ENCODE peak calls at places on chromosomes 6 and 20, in five cellular contexts. L is H9, A is IMR-90, I is H1, S is neuronal stem cell. E is an unnamed sample.

GRCh38 chr20:46312075-46312944 is 4.0 kb upstream of the CDH22 start:
- DNase-seq in L (peak; percentile 84), S (peak; percentile 61), I (peak; percentile 46), A (no peak), E (peak; percentile 80)

GRCh38 chr6:147204843-147205311 is 660 bp downstream of the STXBP5 start:
- DNase-seq in I (no peak), S (no peak), A (peak; percentile 10), L (no peak), E (no peak)

GRCh38 chr6:26021350-26022165 is 59.0 kb downstream of the TRIM38 start:
- DNase-seq in I (no peak), S (peak; percentile 87), L (peak; percentile 96), A (peak; percentile 93), E (peak; percentile 99)

GRCh38 chr6:106249658-106250057 is 75.9 kb downstream of the ATG5 start:
- DNase-seq in S (no peak), L (no peak), A (no peak), I (no peak), E (no peak)

GRCh38 chr20:25061103-25061799 is 3.3 kb upstream of the ACSS1 start:
- DNase-seq in L (no peak), I (no peak), A (no peak), S (no peak), E (no peak)

GRCh38 chr6:43226192-43226851 is 3.0 kb downstream of the DNPH1 start:
- DNase-seq in I (no peak), A (no peak), L (no peak), S (no peak), E (no peak)

GRCh38 chr20:17558154-17558940 is 11.5 kb upstream of the DSTN start:
- DNase-seq in L (peak; percentile 68), A (peak; percentile 91), S (no peak), I (no peak), E (peak; percentile 89)

GRCh38 chr6:43748765-43749164 is 21.2 kb upstream of the VEGFA start:
- DNase-seq in A (no peak), L (peak; percentile 10), S (no peak), I (no peak), E (no peak)

GRCh38 chr6:82875573-82876185 is 190.0 kb downstream of the UBE3D start:
- DNase-seq in I (no peak), L (no peak), A (peak; percentile 91), S (no peak), E (peak; percentile 15)

GRCh38 chr6:14674458-14674857 is 556.9 kb downstream of the CD83 start:
- DNase-seq in A (no peak), S (no peak), L (no peak), I (no peak), E (no peak)

GRCh38 chr6:31582230-31582601 is at the start of gene LTB:
- DNase-seq in A (no peak), I (no peak), L (no peak), S (no peak), E (no peak)

GRCh38 chr6:116564921-116565872 is 6.1 kb upstream of the RWDD1 start:
- DNase-seq in S (no peak), I (no peak), L (no peak), A (no peak), E (no peak)

GRCh38 chr6:13759025-13759424 is 47.4 kb upstream of the RANBP9 start:
- DNase-seq in I (no peak), S (no peak), A (no peak), L (no peak), E (no peak)

GRCh38 chr20:9660236-9660868 is 146.0 kb downstream of the LAMP5 start:
- DNase-seq in L (peak; percentile 32), I (no peak), A (peak; percentile 20), S (peak; percentile 57), E (peak; percentile 39)

GRCh38 chr6:89452269-89452668 is 19.3 kb downstream of the ANKRD6 start:
- DNase-seq in S (no peak), L (no peak), A (no peak), I (no peak), E (no peak)

GRCh38 chr6:6910734-6911295 is 196.9 kb upstream of the RREB1 start:
- DNase-seq in A (no peak), L (no peak), S (no peak), I (no peak), E (no peak)

GRCh38 chr20:47489448-47489872 is 12.2 kb upstream of the NCOA3 start:
- DNase-seq in S (no peak), L (no peak), I (no peak), A (no peak), E (no peak)

GRCh38 chr6:134318396-134319281 is 727 bp upstream of the SGK1 start:
- DNase-seq in A (no peak), I (no peak), S (no peak), L (no peak), E (no peak)

GRCh38 chr6:115485400-115485799 is 575.3 kb downstream of the FRK start:
- DNase-seq in A (peak; percentile 1), S (no peak), I (no peak), L (no peak), E (no peak)

GRCh38 chr20:51810155-51811039 is 8.1 kb upstream of the SALL4 start:
- DNase-seq in A (no peak), I (no peak), S (no peak), L (peak; percentile 40), E (peak; percentile 76)

GRCh38 chr20:1469925-1470571 is 3.4 kb upstream of the NSFL1C start:
- DNase-seq in I (peak; percentile 69), A (peak; percentile 100), S (peak; percentile 53), L (peak; percentile 90), E (peak; percentile 91)

GRCh38 chr20:1468117-1468624 is 1.5 kb upstream of the NSFL1C start:
- DNase-seq in S (no peak), A (no peak), L (no peak), I (no peak), E (no peak)

GRCh38 chr20:1467355-1468116 is 887 bp upstream of the NSFL1C start:
- DNase-seq in A (no peak), L (peak; percentile 43), S (no peak), I (no peak), E (peak; percentile 27)

GRCh38 chr20:1471242-1471641 is 4.6 kb upstream of the NSFL1C start:
- DNase-seq in L (no peak), A (no peak), I (no peak), S (no peak), E (no peak)

GRCh38 chr20:1469306-1469905 is 2.8 kb upstream of the NSFL1C start:
- DNase-seq in A (no peak), I (no peak), L (no peak), S (no peak), E (no peak)
- H2BK5ac ChIP-seq in A (peak overlapping the region; percentile 55), I (no peak overlapping the region), L (no peak overlapping the region), S (no peak overlapping the region), E (no peak overlapping the region)

GRCh38 chr6:157981132-157981394 is 600 bp upstream of the SYNJ2 start:
- DNase-seq in S (no peak), A (no peak), I (no peak), L (no peak), E (no peak)
- H3K9ac ChIP-seq in S (peak overlapping the region; percentile 46), A (peak overlapping the region; percentile 19), I (peak overlapping the region; percentile 57), L (no peak overlapping the region), E (peak overlapping the region; percentile 74)

GRCh38 chr20:34946661-34947060 is 8.9 kb downstream of the GSS start:
- DNase-seq in L (no peak), S (no peak), A (peak; percentile 59), I (no peak), E (no peak)
- H2BK5ac ChIP-seq in L (no peak overlapping the region), S (no peak overlapping the region), A (no peak overlapping the region), I (no peak overlapping the region), E (no peak overlapping the region)

DNA sequence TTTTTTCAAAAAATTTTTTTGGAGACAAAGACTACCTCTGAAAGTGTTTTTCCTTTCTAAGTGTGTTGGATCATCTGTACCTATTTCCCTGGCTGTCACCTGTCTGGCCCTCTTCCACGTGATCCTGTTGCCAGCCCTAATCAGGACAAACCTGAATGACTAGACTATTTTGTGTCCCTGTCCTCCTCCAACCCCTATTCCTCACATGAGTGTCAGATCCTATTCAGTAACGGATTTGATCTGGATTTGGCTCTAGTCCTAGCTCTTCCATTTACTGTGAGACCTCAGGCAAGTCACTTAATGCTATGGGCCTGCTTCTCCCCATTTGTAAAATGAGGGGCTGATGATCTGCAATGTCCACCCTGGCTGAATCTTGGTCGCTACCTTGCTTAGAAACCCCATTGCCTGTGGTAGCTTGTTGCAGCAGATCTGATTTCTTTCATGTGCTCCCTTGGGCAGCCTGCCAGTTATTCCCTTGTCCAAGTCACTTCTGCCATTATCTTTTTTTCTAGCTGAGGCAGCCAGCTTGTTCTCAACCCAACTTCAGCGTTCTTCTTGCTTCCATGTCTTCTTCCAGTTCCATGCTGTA is 4.8 kb downstream of the PHF20 start:
- DNase-seq in S (no peak), L (no peak), A (peak; percentile 55), I (no peak), E (no peak)
- H3K9ac ChIP-seq in S (no peak overlapping the region), L (no peak overlapping the region), A (no peak overlapping the region), I (no peak overlapping the region), E (no peak overlapping the region)

DNA sequence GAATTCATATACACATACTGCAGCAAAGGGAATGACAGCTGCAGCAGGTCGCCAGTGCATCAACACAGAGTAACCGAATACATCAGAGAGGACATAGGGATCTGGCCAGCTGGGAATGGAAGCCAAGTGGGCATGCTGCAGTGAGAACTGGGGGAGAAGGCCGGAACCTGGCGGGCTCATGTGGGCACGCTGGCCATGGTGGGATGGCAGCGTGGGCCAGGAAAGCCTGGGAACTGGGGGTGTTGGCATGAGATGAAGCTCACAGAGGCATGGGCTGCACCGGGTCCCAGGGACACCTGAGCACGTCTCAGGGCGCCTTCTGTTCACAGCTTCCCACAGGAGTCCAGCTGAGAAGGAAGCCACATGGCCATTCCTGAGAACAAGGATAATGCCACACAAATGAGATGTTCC is 139.5 kb upstream of the AGPAT4 start:
- DNase-seq in L (no peak), I (no peak), S (no peak), A (no peak), E (no peak)
- H2BK5ac ChIP-seq in L (no peak overlapping the region), I (no peak overlapping the region), S (peak overlapping the region; percentile 84), A (no peak overlapping the region), E (no peak overlapping the region)

GRCh38 chr6:18388942-18389341 is 1.8 kb downstream of the RNF144B start:
- DNase-seq in S (no peak), I (no peak), A (peak; percentile 77), L (no peak), E (peak; percentile 45)

GRCh38 chr6:18388252-18388651 is 1.1 kb downstream of the RNF144B start:
- DNase-seq in L (no peak), S (no peak), I (no peak), A (no peak), E (no peak)

GRCh38 chr6:18387061-18387721 is at the start of gene RNF144B:
- DNase-seq in S (peak; percentile 65), I (peak; percentile 88), A (peak; percentile 61), L (peak; percentile 94), E (peak; percentile 90)

GRCh38 chr6:18384621-18385020 is 2.5 kb upstream of the RNF144B start:
- DNase-seq in A (no peak), I (no peak), L (no peak), S (no peak), E (no peak)

DNA sequence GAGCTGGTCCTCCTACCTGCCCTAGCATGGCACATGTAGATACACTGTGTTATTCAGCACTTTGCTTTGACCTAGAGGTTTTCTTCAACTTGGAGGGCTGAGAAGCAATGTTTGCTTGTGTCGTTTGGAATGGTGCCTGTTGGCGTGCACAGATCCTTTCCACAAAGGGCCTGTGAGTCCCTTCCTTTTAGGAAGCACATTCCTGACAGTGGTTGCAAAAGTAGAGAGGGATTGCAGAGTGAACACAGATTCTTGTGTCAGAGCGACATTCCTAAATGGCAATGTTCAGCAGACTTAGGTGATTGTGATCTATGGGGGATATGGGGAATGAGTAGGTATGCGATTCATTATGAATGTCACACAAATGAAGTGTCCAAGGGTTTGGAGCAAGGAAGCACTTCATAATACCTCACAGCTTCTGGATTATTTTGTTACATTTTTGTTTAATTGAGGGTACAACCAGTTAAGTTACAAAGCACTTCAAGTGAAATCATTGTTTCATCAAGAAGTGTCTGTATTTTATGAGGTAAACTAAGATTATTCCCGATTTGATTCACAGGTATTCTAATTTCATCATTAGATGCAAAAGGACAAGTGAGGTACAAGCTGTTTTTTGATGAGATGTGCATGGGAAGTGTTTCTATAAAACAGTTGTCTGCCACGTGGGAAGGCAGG is 711 bp upstream of the RNF144B start:
- DNase-seq in S (peak; percentile 14), L (no peak), I (no peak), A (peak; percentile 38), E (peak; percentile 39)
- H3K9ac ChIP-seq in S (no peak overlapping the region), L (peak overlapping the region; percentile 16), I (no peak overlapping the region), A (no peak overlapping the region), E (no peak overlapping the region)

E was measured in mesendoderm.